ENCODE peak calls at places on chromosome 12, in seven cellular contexts. P is CD8-positive, alpha-beta T cell; B is activated CD4-positive, alpha-beta T cell treated with anti-CD3 and anti-CD28 coated beads, Interleukin-2, amount 10 ng/mL, durations not matched to agents 7 days and 5 days; L is activated naive CD4-positive, alpha-beta T cell treated with Interleukin-2 at 50 U/mL for 16 hours; E is HTR-8/SVneo; J is NCI-H1417; C is dorsolateral prefrontal cortex. I is an unnamed sample.

GRCh38 chr12:4864575-4864974 is 45.1 kb upstream of the KCNA1 start:
- DNase-seq in P (no peak), B (no peak), L (no peak), E (no peak), J (no peak), C (no peak), I (no peak)

GRCh38 chr12:132801741-132802140 is 26.9 kb downstream of the GOLGA3 start:
- DNase-seq in P (no peak), B (no peak), L (no peak), E (no peak), J (no peak), C (no peak), I (no peak)

GRCh38 chr12:4115570-4115969 is 158.0 kb upstream of the CCND2 start:
- DNase-seq in P (no peak), B (no peak), L (no peak), E (no peak), J (no peak), C (no peak), I (no peak)

GRCh38 chr12:63068857-63069442 is 82.1 kb downstream of the AVPR1A start:
- DNase-seq in P (no peak), B (no peak), L (no peak), E (peak; percentile 33), J (peak; percentile 76), C (no peak), I (no peak)

GRCh38 chr12:12116677-12117076 is 45.9 kb downstream of the BCL2L14 start:
- DNase-seq in P (no peak), B (no peak), L (no peak), E (no peak), J (no peak), C (no peak), I (no peak)

GRCh38 chr12:17588968-17589367 is 501.0 kb downstream of the RERGL start:
- DNase-seq in P (no peak), B (no peak), L (no peak), E (no peak), J (peak; percentile 23), C (no peak), I (no peak)

GRCh38 chr12:71935594-71935993 is 3.1 kb upstream of the TPH2 start:
- DNase-seq in P (no peak), B (no peak), L (no peak), E (no peak), J (no peak), C (no peak), I (no peak)

GRCh38 chr12:46468159-46468558 is 95.6 kb upstream of the SLC38A2 start:
- DNase-seq in P (no peak), B (no peak), L (no peak), E (no peak), J (no peak), C (no peak), I (no peak)

GRCh38 chr12:115190191-115190590 is 506.2 kb upstream of the TBX3 start:
- DNase-seq in P (no peak), B (no peak), L (no peak), E (no peak), J (no peak), C (no peak), I (no peak)

GRCh38 chr12:1282670-1283361 is 291.8 kb downstream of the ERC1 start:
- DNase-seq in P (no peak), B (no peak), L (no peak), E (no peak), J (no peak), C (no peak), I (no peak)

GRCh38 chr12:130577348-130577747 is 138.8 kb downstream of the RIMBP2 start:
- DNase-seq in P (no peak), B (no peak), L (no peak), E (no peak), J (no peak), C (no peak), I (no peak)

GRCh38 chr12:85424581-85425348 is 144.7 kb downstream of the ALX1 start:
- DNase-seq in P (no peak), B (peak; percentile 10), L (no peak), E (no peak), J (no peak), C (no peak), I (no peak)

GRCh38 chr12:122064034-122064777 is 14.3 kb upstream of the MLXIP start:
- DNase-seq in P (peak; percentile 37), B (peak; percentile 31), L (peak; percentile 20), E (peak; percentile 95), J (peak; percentile 68), C (peak; percentile 87), I (peak; percentile 80)

GRCh38 chr12:128820723-128821432 is 2.9 kb downstream of the SLC15A4 start:
- DNase-seq in P (no peak), B (peak; percentile 33), L (no peak), E (no peak), J (no peak), C (no peak), I (no peak)

GRCh38 chr12:131167334-131167733 is 213.6 kb downstream of the ADGRD1 start:
- DNase-seq in P (no peak), B (no peak), L (no peak), E (no peak), J (no peak), C (no peak), I (no peak)

GRCh38 chr12:80763874-80764273 is 47.2 kb downstream of the MYF5 start:
- DNase-seq in P (no peak), B (no peak), L (no peak), E (peak; percentile 5), J (peak; percentile 90), C (no peak), I (no peak)

GRCh38 chr12:3644103-3644502 is 108.8 kb downstream of the CRACR2A start:
- DNase-seq in P (no peak), B (no peak), L (no peak), E (no peak), J (peak; percentile 50), C (no peak), I (no peak)

GRCh38 chr12:102824218-102824835 is 92.7 kb downstream of the PAH start:
- DNase-seq in P (no peak), B (no peak), L (no peak), E (peak; percentile 32), J (no peak), C (peak; percentile 37), I (no peak)

GRCh38 chr12:76586764-76587395 is 27.3 kb upstream of the OSBPL8 start:
- DNase-seq in P (peak; percentile 54), B (peak; percentile 67), L (peak; percentile 18), E (peak; percentile 10), J (peak; percentile 67), C (no peak), I (peak; percentile 9)

GRCh38 chr12:122963928-122964240 is 2.4 kb downstream of the ABCB9 start:
- DNase-seq in P (no peak), B (no peak), L (no peak), E (no peak), J (no peak), C (peak; percentile 70), I (peak; percentile 55)

GRCh38 chr12:92747151-92747550 is 44.4 kb downstream of the PLEKHG7 start:
- DNase-seq in P (no peak), B (no peak), L (no peak), E (no peak), J (no peak), C (no peak), I (no peak)

GRCh38 chr12:82383930-82384513 is 25.7 kb downstream of the METTL25 start:
- DNase-seq in P (no peak), B (no peak), L (no peak), E (no peak), J (peak; percentile 62), C (no peak), I (no peak)

GRCh38 chr12:570237-570925 is 92.9 kb downstream of the NINJ2 start:
- DNase-seq in P (no peak), B (no peak), L (no peak), E (peak; percentile 97), J (no peak), C (peak; percentile 56), I (peak; percentile 19)

GRCh38 chr12:24596768-24597388 is 352.0 kb downstream of the BCAT1 start:
- DNase-seq in P (no peak), B (no peak), L (no peak), E (no peak), J (peak; percentile 76), C (no peak), I (no peak)

I was measured in anterior cingulate cortex.